ENCODE peak calls at places on chromosome 20, in seven cellular contexts. S is fibroblast of lung, J is breast epithelium, X is left ventricle myocardium inferior, E is AG04450, M is mesendoderm, T is heart right ventricle. Q is an unnamed sample.

GRCh38 chr20:43969069-43969468 is 54.4 kb downstream of the TOX2 start:
- DNase-seq in J (no peak), T (no peak), M (no peak), E (no peak), X (no peak), S (no peak), Q (no peak)

GRCh38 chr20:15656124-15656523 is 917.1 kb downstream of the KIF16B start:
- DNase-seq in M (no peak), E (no peak), J (no peak), X (no peak), T (no peak), S (no peak), Q (no peak)

GRCh38 chr20:45059022-45059728 is 41.8 kb downstream of the KCNS1 start:
- DNase-seq in J (no peak), E (no peak), S (peak), T (no peak), X (no peak), M (no peak), Q (peak)

GRCh38 chr20:24815196-24815815 is 133.8 kb upstream of the CST7 start:
- DNase-seq in X (no peak), S (no peak), T (no peak), M (no peak), J (no peak), E (no peak), Q (no peak)

GRCh38 chr20:44038681-44039123 is 124.0 kb downstream of the TOX2 start:
- DNase-seq in S (no peak), J (peak), T (no peak), E (no peak), X (no peak), M (peak), Q (no peak)

GRCh38 chr20:889110-889509 is 27.0 kb downstream of the ANGPT4 start:
- DNase-seq in T (no peak), X (no peak), S (no peak), J (no peak), M (no peak), E (no peak), Q (no peak)

GRCh38 chr20:38673731-38674177 is 50.5 kb upstream of the SLC32A1 start:
- DNase-seq in X (no peak), M (peak), S (peak), T (no peak), E (no peak), J (no peak), Q (no peak)

GRCh38 chr20:58293453-58293852 is 16.1 kb upstream of the RAB22A start:
- DNase-seq in X (peak), S (no peak), J (no peak), E (no peak), T (no peak), M (peak), Q (peak)

GRCh38 chr20:53672484-53673129 is 79.0 kb upstream of the ZNF217 start:
- DNase-seq in J (no peak), S (peak), X (no peak), M (no peak), E (no peak), T (no peak), Q (no peak)

GRCh38 chr20:32017711-32018251 is 7.5 kb downstream of the CCM2L start:
- DNase-seq in T (no peak), M (peak), E (no peak), S (no peak), J (peak), X (no peak), Q (no peak)

GRCh38 chr20:40949346-40949745 is 79.3 kb upstream of the TOP1 start:
- DNase-seq in X (no peak), T (no peak), E (no peak), J (no peak), S (no peak), M (no peak), Q (no peak)

GRCh38 chr20:21127201-21127981 is 1.5 kb downstream of the KIZ start:
- DNase-seq in X (no peak), E (no peak), M (no peak), S (no peak), T (no peak), J (no peak), Q (no peak)

DNA sequence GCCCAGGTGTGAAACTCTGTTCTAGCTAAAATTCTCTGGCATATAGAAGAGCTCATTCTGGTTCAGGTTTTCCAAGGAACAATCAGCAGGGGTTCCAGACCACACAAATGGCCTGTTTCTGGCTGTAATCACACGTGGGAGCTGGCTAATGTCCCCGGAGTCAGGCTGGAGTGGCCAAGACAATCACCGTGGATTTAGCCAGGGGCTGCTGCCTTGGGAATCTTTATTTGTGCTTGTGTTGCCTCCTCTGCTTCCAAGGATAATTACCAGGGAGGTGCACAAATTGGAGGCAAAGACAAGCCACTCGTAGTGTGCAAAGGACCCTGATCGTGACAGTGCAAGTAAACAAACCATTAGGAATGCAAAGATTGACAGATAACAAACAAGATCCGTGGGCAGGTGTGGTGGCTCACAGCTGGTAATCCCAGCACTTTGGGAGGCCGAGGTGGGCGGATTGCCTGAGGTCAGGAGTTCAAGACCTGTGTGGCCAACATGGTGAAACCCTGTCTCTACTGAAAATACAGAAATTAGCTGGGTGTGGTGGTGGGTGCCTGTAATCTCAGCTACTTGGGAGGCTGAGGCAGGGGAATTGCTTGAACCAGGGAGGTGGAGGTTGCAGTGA is 77.3 kb downstream of the KCNB1 start:
- DNase-seq in J (no peak), E (no peak), T (no peak), S (no peak), X (no peak), M (peak), Q (no peak)
- H3K27ac ChIP-seq in J (no peak), E (no peak), T (no peak), S (no peak), X (peak), M (no peak), Q (no peak)

DNA sequence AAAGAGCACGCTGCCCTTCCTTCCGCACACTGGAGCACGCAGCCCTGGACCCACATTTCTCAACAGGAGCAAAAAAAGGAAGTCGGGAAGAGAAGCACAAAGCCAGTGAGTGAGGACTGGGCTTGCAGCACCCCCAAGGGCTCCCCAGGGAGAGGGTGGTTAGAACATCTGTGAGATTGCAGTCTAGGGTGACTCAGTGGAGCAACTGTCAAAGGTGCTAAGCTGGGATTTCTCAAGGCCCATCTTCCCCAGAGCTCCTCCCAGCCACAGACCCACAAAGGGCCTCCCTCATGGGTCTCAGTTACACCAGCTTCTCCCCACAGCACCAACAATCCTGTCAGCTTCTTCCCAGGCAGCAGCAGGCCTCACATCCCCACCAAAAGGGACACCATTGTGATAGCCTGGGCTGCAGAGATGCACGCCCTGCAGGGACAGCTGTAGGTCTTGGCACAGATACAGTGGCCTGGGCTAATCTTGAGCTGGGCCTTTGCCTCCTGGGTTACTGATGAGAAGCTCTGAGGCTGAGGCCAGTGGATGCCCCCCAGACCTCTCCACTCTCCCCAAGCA is 39.6 kb upstream of the CD93 start:
- DNase-seq in T (no peak), X (peak), S (peak), E (peak), M (no peak), J (no peak), Q (no peak)
- H3K27ac ChIP-seq in T (no peak), X (peak), S (no peak), E (no peak), M (no peak), J (no peak), Q (peak)

DNA sequence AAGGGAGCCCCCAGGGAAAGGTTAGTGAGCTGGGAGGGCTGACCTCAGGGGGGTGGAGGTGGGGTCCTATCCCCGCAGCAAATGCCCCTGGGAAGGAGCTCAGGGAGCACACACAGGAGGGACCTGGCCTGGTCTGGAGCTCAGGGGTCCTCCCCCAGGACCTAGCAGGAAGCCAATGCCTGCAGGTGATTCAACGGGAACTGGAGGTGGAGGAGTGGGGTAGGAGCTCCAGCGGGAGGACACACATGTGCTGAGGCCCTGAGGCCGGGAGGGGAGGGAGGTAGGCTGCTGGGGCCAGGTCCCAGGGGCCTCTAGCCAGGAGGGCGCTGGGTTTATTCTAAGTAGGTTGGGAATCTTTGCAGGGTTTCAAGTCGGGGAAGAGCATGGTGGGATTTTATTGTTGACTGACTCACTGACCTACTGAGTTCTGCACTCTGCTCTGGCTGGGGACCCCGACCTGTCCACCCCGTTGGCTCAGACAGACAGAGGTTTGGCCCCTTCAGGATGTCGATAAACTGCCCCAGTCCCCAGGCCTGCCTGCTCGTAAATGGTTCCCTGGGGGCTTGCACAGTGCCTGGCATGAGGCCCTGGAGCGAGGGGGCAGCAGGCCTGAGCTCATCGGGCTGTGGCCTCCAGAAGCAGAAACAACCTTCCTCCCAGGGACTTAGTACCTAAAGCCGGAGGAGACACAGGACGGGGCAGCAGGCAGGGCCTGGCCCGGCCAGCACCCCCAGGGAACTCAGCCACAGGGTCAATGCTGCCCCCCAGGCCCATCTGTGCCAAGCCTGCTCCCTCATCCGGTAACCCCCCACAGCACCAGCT is 62.3 kb downstream of the RIPOR3 start:
- DNase-seq in T (no peak), X (no peak), S (no peak), J (no peak), M (no peak), E (no peak), Q (no peak)
- H3K27ac ChIP-seq in T (peak), X (peak), S (no peak), J (no peak), M (no peak), E (no peak), Q (no peak)

GRCh38 chr20:35871311-35871771 is 83.0 kb downstream of the SCAND1 start:
- DNase-seq in T (peak), J (peak), S (peak), E (no peak), M (no peak), X (peak), Q (no peak)
- H3K27ac ChIP-seq in T (peak), J (peak), S (peak), E (no peak), M (no peak), X (peak), Q (no peak)

GRCh38 chr20:37598611-37599342 is 71.1 kb upstream of the BLCAP start:
- DNase-seq in E (no peak), X (no peak), J (no peak), S (no peak), M (no peak), T (no peak), Q (no peak)
- H3K27ac ChIP-seq in E (no peak), X (no peak), J (no peak), S (no peak), M (no peak), T (no peak), Q (no peak)

GRCh38 chr20:36482044-36482473 is 59.3 kb upstream of the MYL9 start:
- DNase-seq in X (peak), T (peak), J (no peak), M (no peak), S (no peak), E (no peak), Q (peak)
- H3K27ac ChIP-seq in X (peak), T (peak), J (peak), M (no peak), S (no peak), E (peak), Q (no peak)

GRCh38 chr20:17304785-17305184 is 77.9 kb downstream of the PCSK2 start:
- DNase-seq in X (no peak), T (no peak), E (no peak), J (no peak), M (no peak), S (no peak), Q (no peak)
- H3K27ac ChIP-seq in X (no peak), T (no peak), E (no peak), J (no peak), M (no peak), S (no peak), Q (no peak)

GRCh38 chr20:63064745-63065711 is 58.3 kb upstream of the BHLHE23 start:
- DNase-seq in X (peak), J (no peak), T (peak), M (no peak), S (no peak), E (no peak), Q (no peak)
- H3K27ac ChIP-seq in X (no peak), J (no peak), T (no peak), M (no peak), S (no peak), E (no peak), Q (no peak)